ENCODE peak calls at places on chromosome 18, in six cellular contexts. S is stimulated activated CD8-positive, alpha-beta memory T cell treated with anti-CD3 and anti-CD28 coated beads, Interleukin-7, amount 100 ng/mL, for 1 hour; I is HuH-7.5; G is CD8-positive, alpha-beta T cell; F is AG09309; V is stimulated activated naive CD4-positive, alpha-beta T cell. E is an unnamed sample.

GRCh38 chr18:63272638-63273037 is 46.9 kb downstream of the BCL2 start:
- DNase-seq in S (no peak), I (no peak), G (no peak), F (no peak), V (no peak), E (no peak)

GRCh38 chr18:51401912-51402311 is 204.4 kb upstream of the MEX3C start:
- DNase-seq in S (no peak), I (no peak), G (no peak), F (no peak), V (no peak), E (no peak)

GRCh38 chr18:66523219-66523991 is 80.5 kb downstream of the CDH19 start:
- DNase-seq in S (no peak), I (peak; percentile 1), G (no peak), F (no peak), V (no peak), E (no peak)

GRCh38 chr18:24490545-24490944 is 30.1 kb downstream of the HRH4 start:
- DNase-seq in S (no peak), I (no peak), G (no peak), F (no peak), V (no peak), E (no peak)

GRCh38 chr18:27005589-27005988 is 140.1 kb upstream of the AQP4 start:
- DNase-seq in S (no peak), I (no peak), G (no peak), F (no peak), V (no peak), E (no peak)

GRCh38 chr18:69845588-69846506 is 101.8 kb downstream of the CD226 start:
- DNase-seq in S (no peak), I (no peak), G (no peak), F (no peak), V (no peak), E (no peak)

GRCh38 chr18:41145526-41145925 is 809.5 kb upstream of the PIK3C3 start:
- DNase-seq in S (no peak), I (no peak), G (no peak), F (no peak), V (no peak), E (no peak)

GRCh38 chr18:73901589-73901988 is 246.0 kb downstream of the FBXO15 start:
- DNase-seq in S (no peak), I (no peak), G (no peak), F (no peak), V (no peak), E (no peak)

GRCh38 chr18:58438161-58438983 is 190.5 kb downstream of the ALPK2 start:
- DNase-seq in S (no peak), I (no peak), G (no peak), F (no peak), V (no peak), E (no peak)

GRCh38 chr18:60987963-60988362 is 345.3 kb upstream of the CDH20 start:
- DNase-seq in S (no peak), I (no peak), G (no peak), F (no peak), V (no peak), E (no peak)

GRCh38 chr18:69882965-69883668 is 64.6 kb downstream of the CD226 start:
- DNase-seq in S (no peak), I (no peak), G (no peak), F (no peak), V (no peak), E (no peak)

GRCh38 chr18:63788447-63789096 is 13.4 kb downstream of the SERPINB7 start:
- DNase-seq in S (peak; percentile 42), I (no peak), G (peak; percentile 27), F (peak; percentile 75), V (no peak), E (peak; percentile 7)

GRCh38 chr18:34710430-34711386 is 610 bp downstream of the DTNA start:
- DNase-seq in S (no peak), I (no peak), G (no peak), F (peak; percentile 66), V (no peak), E (no peak)

GRCh38 chr18:38422216-38422615 is 856.6 kb upstream of the CELF4 start:
- DNase-seq in S (no peak), I (no peak), G (no peak), F (no peak), V (no peak), E (no peak)